ENCODE peak calls at places on chromosomes 13 and 19, in eight cellular contexts. R is breast epithelium, K is GM12878, B is spleen, E is HCT116, U is endothelial cell of umbilical vein, P is suprapubic skin, T is GM12891. A is an unnamed sample.

GRCh38 chr13:79044415-79044814 is 361.6 kb downstream of the RBM26 start:
- DNase-seq in T (no peak), P (no peak), R (no peak), E (no peak), B (no peak), K (no peak), U (no peak), A (no peak)

GRCh38 chr13:79870766-79871165 is 389.8 kb downstream of the NDFIP2 start:
- DNase-seq in T (no peak), U (peak; percentile 10), P (no peak), K (no peak), R (no peak), E (no peak), B (no peak), A (no peak)

GRCh38 chr13:75362026-75362425 is 119.9 kb downstream of the TBC1D4 start:
- DNase-seq in U (no peak), R (no peak), B (no peak), T (no peak), E (no peak), P (no peak), K (no peak), A (no peak)

GRCh38 chr13:31221057-31221456 is 21.3 kb downstream of the B3GLCT start:
- DNase-seq in T (no peak), P (no peak), U (no peak), R (no peak), B (no peak), E (no peak), K (no peak), A (no peak)

GRCh38 chr19:980133-980998 is 3.8 kb upstream of the WDR18 start:
- DNase-seq in K (no peak), T (no peak), B (no peak), R (no peak), P (no peak), U (no peak), E (no peak), A (no peak)

GRCh38 chr19:45113628-45114027 is 20.6 kb downstream of the PPP1R37 start:
- DNase-seq in U (no peak), K (no peak), R (no peak), E (no peak), P (no peak), B (no peak), T (no peak), A (peak; percentile 69)

GRCh38 chr13:77372275-77372674 is 45.4 kb upstream of the MYCBP2 start:
- DNase-seq in B (no peak), R (no peak), E (no peak), U (no peak), K (no peak), P (no peak), T (no peak), A (no peak)

GRCh38 chr19:17538684-17539287 is 16.7 kb upstream of the COLGALT1 start:
- DNase-seq in P (no peak), B (no peak), U (peak; percentile 9), E (no peak), R (no peak), K (no peak), T (no peak), A (no peak)

GRCh38 chr13:110528911-110529310 is 32.6 kb downstream of the RAB20 start:
- DNase-seq in E (no peak), U (no peak), K (no peak), R (no peak), B (no peak), T (no peak), P (no peak), A (no peak)

GRCh38 chr13:24264976-24265375 is 44.4 kb upstream of the C1QTNF9 start:
- DNase-seq in E (no peak), R (no peak), K (no peak), T (no peak), U (no peak), P (no peak), B (peak; percentile 91), A (peak; percentile 51)

GRCh38 chr19:18513868-18514267 is 8.0 kb downstream of the ELL start:
- DNase-seq in P (no peak), E (no peak), U (no peak), K (no peak), B (no peak), R (peak; percentile 48), T (no peak), A (no peak)

GRCh38 chr19:3012522-3013260 is 16.4 kb downstream of the TLE2 start:
- DNase-seq in K (no peak), R (no peak), P (no peak), E (no peak), T (no peak), B (no peak), U (no peak), A (no peak)

GRCh38 chr13:81133066-81133465 is 792.1 kb upstream of the SPRY2 start:
- DNase-seq in P (no peak), T (no peak), B (no peak), R (no peak), U (no peak), K (no peak), E (no peak), A (no peak)

GRCh38 chr19:40804783-40805242 is 5.8 kb downstream of the EGLN2 start:
- DNase-seq in T (no peak), R (no peak), P (no peak), E (no peak), K (no peak), U (no peak), B (no peak), A (no peak)

GRCh38 chr13:100525453-100526298 is 62.9 kb downstream of the GGACT start:
- DNase-seq in T (no peak), B (no peak), E (no peak), U (no peak), P (peak; percentile 52), K (no peak), R (no peak), A (no peak)

GRCh38 chr13:42041684-42042035 is 6.8 kb upstream of the DGKH start:
- DNase-seq in U (no peak), B (no peak), E (no peak), K (peak; percentile 36), R (peak; percentile 44), T (peak; percentile 28), P (no peak), A (peak; percentile 62)

GRCh38 chr13:102642029-102642428 is 45.2 kb downstream of the TPP2 start:
- DNase-seq in B (no peak), K (no peak), E (no peak), T (no peak), R (no peak), U (no peak), P (no peak), A (no peak)

DNA sequence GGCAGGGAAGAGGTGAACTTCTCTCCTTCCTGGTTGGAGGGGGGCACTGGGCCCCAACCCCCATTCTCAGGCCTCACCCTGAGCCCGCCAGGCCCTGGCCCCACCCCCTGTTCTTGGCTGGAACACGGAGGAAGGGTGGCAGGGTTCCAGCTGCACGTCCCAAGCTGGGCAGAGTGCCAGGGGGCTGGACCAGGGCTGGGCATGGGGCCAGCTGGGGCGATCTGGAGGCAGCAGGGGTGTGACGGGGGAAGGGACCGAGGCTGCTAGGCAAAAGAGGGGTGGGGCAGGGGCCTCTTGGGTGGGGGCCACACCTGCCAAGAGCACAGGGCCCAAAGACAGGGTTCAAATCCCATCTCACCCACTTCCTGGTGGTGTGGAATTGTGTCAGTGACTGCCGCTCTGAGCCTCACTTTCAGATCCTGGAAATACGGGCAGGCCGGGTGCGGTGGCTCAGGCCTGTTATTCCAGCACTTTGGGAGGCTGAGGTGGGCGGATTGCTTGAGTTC is 2.2 kb downstream of the HIF3A start:
- DNase-seq in E (peak; percentile 45), B (peak; percentile 90), U (peak; percentile 95), P (peak; percentile 97), K (no peak), R (peak; percentile 91), T (no peak), A (peak; percentile 98)
- TF ChIP-seq POLR2AphosphoS5 in E (peak; percentile 73), B (peak; percentile 92), U (peak; percentile 89), P (peak; percentile 25), K (no peak), R (peak; percentile 79), T (no peak), A (peak; percentile 93)

GRCh38 chr19:48637449-48637947 is 319 bp upstream of the DBP start:
- DNase-seq in K (peak; percentile 96), U (peak; percentile 98), R (peak; percentile 100), T (peak; percentile 94), E (peak; percentile 99), P (peak; percentile 100), B (peak; percentile 100), A (peak; percentile 99)
- TF ChIP-seq POLR2A in K (no peak), U (no peak), R (no peak), T (no peak), E (no peak), P (no peak), B (no peak), A (no peak)

GRCh38 chr19:48509467-48510194 is 2.0 kb downstream of the LMTK3 start:
- DNase-seq in K (no peak), R (no peak), P (no peak), B (no peak), E (no peak), T (no peak), U (no peak), A (no peak)

GRCh38 chr19:48511321-48511731 is 309 bp downstream of the LMTK3 start:
- DNase-seq in U (no peak), K (no peak), B (peak; percentile 82), E (no peak), T (no peak), P (no peak), R (no peak), A (no peak)

GRCh38 chr19:48508729-48509310 is 2.8 kb downstream of the LMTK3 start:
- DNase-seq in B (no peak), E (no peak), T (no peak), R (no peak), U (no peak), K (no peak), P (no peak), A (no peak)

GRCh38 chr19:48511800-48512503 is at the start of gene LMTK3:
- DNase-seq in E (no peak), T (no peak), K (no peak), P (no peak), B (peak; percentile 83), R (no peak), U (no peak), A (peak; percentile 55)

GRCh38 chr19:48510421-48511268 is 990 bp downstream of the LMTK3 start:
- DNase-seq in K (no peak), U (peak; percentile 43), B (peak; percentile 88), R (peak; percentile 60), P (no peak), T (no peak), E (no peak), A (peak; percentile 71)
- TF ChIP-seq POLR2AphosphoS5 in K (no peak), U (no peak), B (no peak), R (peak; percentile 21), P (no peak), T (no peak), E (no peak), A (no peak)

GRCh38 chr13:40644838-40645620 is 21.4 kb downstream of the FOXO1 start:
- DNase-seq in E (no peak), P (no peak), U (no peak), K (no peak), B (no peak), T (no peak), R (no peak), A (no peak)
- TF ChIP-seq POLR2A in E (no peak), P (no peak), U (no peak), K (no peak), B (no peak), T (no peak), R (no peak), A (no peak)

DNA sequence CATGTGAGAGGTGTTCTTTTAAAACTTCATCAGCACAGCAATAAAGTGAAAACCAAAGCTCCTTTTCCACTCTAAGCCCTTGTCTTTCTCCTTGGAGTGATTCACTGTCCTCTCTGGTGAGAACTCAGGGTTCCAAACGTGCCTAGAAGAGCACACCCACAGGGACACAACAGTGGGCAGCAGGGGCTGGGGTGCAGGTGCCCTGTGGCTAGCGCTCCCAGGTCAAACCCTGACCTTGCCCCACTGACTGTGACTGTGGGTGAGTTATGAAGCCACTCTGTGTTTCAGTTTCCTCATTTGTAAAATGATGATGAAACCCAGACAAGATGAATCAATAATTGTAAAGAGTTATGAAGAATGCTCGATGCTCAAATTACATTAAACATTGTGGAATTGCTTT is 37.6 kb upstream of the IGFL1 start:
- DNase-seq in R (no peak), U (no peak), E (no peak), P (no peak), K (no peak), B (no peak), T (no peak), A (no peak)
- TF ChIP-seq POLR2AphosphoS5 in R (no peak), U (no peak), E (no peak), P (no peak), K (no peak), B (no peak), T (no peak), A (no peak)

A was measured in transverse colon.